ENCODE peak calls at places on chromosomes 2 and 18, in five cellular contexts. E is epithelial cell of esophagus, K is adrenal gland, M is gastrocnemius medialis, T is A549. J is an unnamed sample.

GRCh38 chr18:61554117-61554776 is 221.0 kb downstream of the CDH20 start:
- DNase-seq in E (no peak), M (no peak), T (no peak), K (no peak), J (no peak)

GRCh38 chr18:43800584-43800983 is 523.3 kb upstream of the SYT4 start:
- DNase-seq in M (no peak), T (no peak), E (peak), K (no peak), J (no peak)

GRCh38 chr2:9261231-9261883 is 54.7 kb downstream of the ASAP2 start:
- DNase-seq in T (no peak), E (no peak), M (no peak), K (no peak), J (no peak)

GRCh38 chr2:196259507-196260481 is 88.4 kb upstream of the STK17B start:
- DNase-seq in K (peak), M (no peak), E (peak), T (peak), J (no peak)

GRCh38 chr2:202608142-202608852 is 26.5 kb upstream of the FAM117B start:
- DNase-seq in E (no peak), K (no peak), T (no peak), M (no peak), J (no peak)

GRCh38 chr2:177295479-177295878 is 31.0 kb upstream of the NFE2L2 start:
- DNase-seq in M (no peak), K (no peak), E (no peak), T (no peak), J (no peak)

GRCh38 chr2:47218066-47218581 is 63.0 kb upstream of the STPG4 start:
- DNase-seq in E (peak), T (no peak), M (no peak), K (no peak), J (no peak)

GRCh38 chr2:240567872-240568677 is at the start of gene RNPEPL1:
- DNase-seq in T (peak), M (peak), K (peak), E (peak), J (no peak)

GRCh38 chr2:146642066-146642465 is 1202.8 kb upstream of the ACVR2A start:
- DNase-seq in T (no peak), K (no peak), E (no peak), M (no peak), J (no peak)

GRCh38 chr18:63951302-63951705 is 2.2 kb downstream of the HMSD start:
- DNase-seq in K (no peak), E (peak), M (no peak), T (no peak), J (no peak)

GRCh38 chr2:95391641-95392310 is 10.7 kb upstream of the FAHD2A start:
- DNase-seq in T (no peak), E (no peak), K (peak), M (peak), J (no peak)

GRCh38 chr2:12110074-12110473 is 363.6 kb downstream of the LPIN1 start:
- DNase-seq in E (no peak), K (no peak), M (no peak), T (no peak), J (no peak)

GRCh38 chr2:101230541-101230993 is 22.1 kb upstream of the CNOT11 start:
- DNase-seq in E (peak), T (no peak), M (no peak), K (no peak), J (peak)

GRCh38 chr2:212958757-212959295 is 192.6 kb downstream of the IKZF2 start:
- DNase-seq in T (no peak), M (no peak), K (no peak), E (peak), J (no peak)

GRCh38 chr18:8744656-8745055 is 39.3 kb downstream of the MTCL1 start:
- DNase-seq in M (no peak), T (no peak), E (no peak), K (no peak), J (no peak)

GRCh38 chr2:160169401-160169918 is 30.6 kb downstream of the ITGB6 start:
- DNase-seq in E (no peak), T (no peak), M (no peak), K (no peak), J (no peak)

GRCh38 chr2:62577994-62578836 is 72.2 kb upstream of the TMEM17 start:
- DNase-seq in E (peak), K (no peak), T (peak), M (no peak), J (peak)

GRCh38 chr18:13278231-13278630 is 59.7 kb downstream of the LDLRAD4 start:
- DNase-seq in M (no peak), K (no peak), T (no peak), E (no peak), J (no peak)

GRCh38 chr18:24762417-24762816 is 302.0 kb downstream of the HRH4 start:
- DNase-seq in M (no peak), E (no peak), T (no peak), K (no peak), J (no peak)

GRCh38 chr2:85731606-85732005 is 22.2 kb upstream of the ATOH8 start:
- DNase-seq in M (peak), K (no peak), E (no peak), T (no peak), J (no peak)

GRCh38 chr18:32368170-32368569 is 102.5 kb downstream of the GAREM1 start:
- DNase-seq in M (no peak), E (peak), K (no peak), T (no peak), J (peak)

DNA sequence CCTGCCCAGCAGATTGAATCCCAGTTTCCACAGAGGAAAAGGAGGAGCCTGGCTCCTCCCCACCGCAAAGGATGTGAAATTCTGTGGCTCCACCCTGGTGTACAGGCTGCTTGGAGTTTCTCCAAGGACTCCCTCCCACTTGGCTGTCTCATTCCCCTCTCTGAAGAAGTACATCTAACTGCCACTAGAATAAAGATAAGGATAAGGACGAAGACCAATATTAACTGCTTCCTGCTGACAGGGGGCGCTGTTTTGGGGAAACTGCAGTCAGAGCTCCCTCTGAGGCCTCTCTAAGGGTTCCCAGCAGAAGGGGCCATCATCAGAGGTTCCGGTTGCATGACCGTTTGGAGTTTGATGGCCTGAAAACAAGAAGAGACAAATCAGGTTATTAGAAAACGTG is 790.9 kb downstream of the CPS1 start:
- DNase-seq in K (no peak), T (peak), E (no peak), M (no peak), J (no peak)
- TF ChIP-seq CTCF in K (no peak), T (no peak), E (no peak), M (no peak), J (peak)

DNA sequence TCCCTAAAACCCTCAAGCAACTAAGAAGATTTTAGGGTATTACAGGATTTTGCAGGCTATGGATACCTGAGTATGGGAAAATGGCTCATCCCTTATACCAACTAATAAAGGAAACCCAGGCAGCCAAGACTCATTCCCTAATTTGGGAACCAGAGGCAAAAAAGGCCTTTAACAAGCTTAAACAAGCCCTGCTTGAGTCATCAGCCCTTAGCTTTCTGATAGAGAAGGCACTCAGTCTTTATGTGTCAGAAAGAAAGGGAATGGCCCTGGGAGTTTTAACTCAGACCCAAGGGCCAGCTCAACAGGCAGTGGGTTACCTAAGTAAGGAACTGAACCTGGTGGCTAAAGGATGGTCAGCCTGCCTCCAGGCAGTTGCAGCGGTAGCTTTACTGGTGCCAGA is 96.9 kb upstream of the RMP24 start:
- DNase-seq in M (no peak), T (no peak), K (no peak), E (peak), J (no peak)
- H3K4me3 ChIP-seq in M (no peak), T (no peak), K (no peak), E (no peak), J (no peak)

GRCh38 chr2:3137651-3138300 is 239.8 kb downstream of the EIPR1 start:
- DNase-seq in E (no peak), T (no peak), M (no peak), K (no peak), J (no peak)
- TF ChIP-seq CTCF in E (no peak), T (no peak), M (no peak), K (no peak), J (no peak)

GRCh38 chr2:218961651-218962570 is 2.4 kb downstream of the CDK5R2 start:
- DNase-seq in M (no peak), E (no peak), T (no peak), K (no peak), J (no peak)

GRCh38 chr2:218962859-218963492 is 3.5 kb downstream of the CDK5R2 start:
- DNase-seq in E (peak), T (peak), M (no peak), K (peak), J (peak)

GRCh38 chr2:218961229-218961628 is 1.8 kb downstream of the CDK5R2 start:
- DNase-seq in T (no peak), E (no peak), M (no peak), K (no peak), J (no peak)

GRCh38 chr2:218964041-218964771 is 4.7 kb downstream of the CDK5R2 start:
- DNase-seq in E (peak), T (peak), M (no peak), K (no peak), J (peak)

GRCh38 chr2:218963597-218963996 is 4.1 kb downstream of the CDK5R2 start:
- DNase-seq in K (no peak), M (no peak), T (no peak), E (no peak), J (no peak)
- H3K4me3 ChIP-seq in K (no peak), M (no peak), T (peak), E (no peak), J (peak)

DNA sequence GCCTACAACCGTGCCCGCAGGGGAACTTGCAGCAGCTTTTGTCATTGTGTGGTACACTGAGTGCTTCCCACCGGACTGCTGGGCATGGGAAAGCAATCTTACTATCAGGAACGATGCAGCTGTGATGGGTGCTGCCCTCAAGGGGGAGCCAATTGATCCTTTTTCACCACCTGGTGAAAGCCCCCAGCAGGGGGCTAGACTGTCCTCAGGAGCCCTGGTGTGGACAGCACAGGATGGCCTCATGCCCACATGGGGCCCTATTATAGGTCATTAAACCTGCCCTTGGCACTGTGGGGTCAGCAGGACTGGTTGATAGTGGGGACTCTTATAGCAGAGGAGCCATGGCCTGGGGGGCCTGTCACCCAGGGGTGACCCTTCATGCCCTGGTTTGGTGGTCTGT is 172.2 kb downstream of the GLI2 start:
- DNase-seq in M (no peak), K (no peak), E (no peak), T (peak), J (no peak)
- TF ChIP-seq CTCF in M (no peak), K (no peak), E (no peak), T (peak), J (peak)

GRCh38 chr18:67514465-67514864 is 2.1 kb downstream of the DSEL start:
- DNase-seq in K (no peak), M (no peak), T (no peak), E (no peak), J (no peak)
- H3K4me3 ChIP-seq in K (no peak), M (no peak), T (no peak), E (no peak), J (no peak)

GRCh38 chr2:171042253-171042969 is 113.4 kb downstream of the GORASP2 start:
- DNase-seq in E (no peak), K (no peak), M (no peak), T (no peak), J (no peak)

GRCh38 chr2:171049691-171050090 is 111.0 kb downstream of the TLK1 start:
- DNase-seq in E (no peak), M (no peak), T (no peak), K (no peak), J (no peak)

GRCh38 chr2:171044416-171044815 is 115.4 kb downstream of the GORASP2 start:
- DNase-seq in K (no peak), T (no peak), E (no peak), M (no peak), J (no peak)

GRCh38 chr2:171046056-171046560 is 114.6 kb downstream of the TLK1 start:
- DNase-seq in T (no peak), E (no peak), M (no peak), K (no peak), J (no peak)
- TF ChIP-seq CTCF in T (no peak), E (no peak), M (no peak), K (no peak), J (no peak)

DNA sequence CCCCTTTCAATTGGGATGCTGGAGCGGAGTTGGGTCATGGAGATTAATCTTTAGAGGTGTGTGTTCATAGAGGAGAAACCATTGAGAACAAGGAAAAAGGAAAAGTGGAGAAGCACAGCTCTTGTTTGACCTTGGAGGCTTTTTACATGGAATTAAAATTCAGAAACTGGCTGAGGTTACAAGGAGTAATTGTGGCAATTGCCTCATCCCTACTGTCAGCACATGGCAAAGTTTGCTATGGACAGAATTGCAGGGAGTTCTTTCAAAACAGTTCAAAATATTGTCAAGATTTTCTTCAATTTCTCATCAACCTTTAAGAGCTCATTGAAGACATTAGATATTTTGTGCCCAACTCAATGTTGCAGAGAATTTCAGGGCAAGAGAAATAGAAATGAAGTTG is 232.7 kb downstream of the SLC8A1 start:
- DNase-seq in E (no peak), M (no peak), T (no peak), K (no peak), J (no peak)
- H3K4me3 ChIP-seq in E (no peak), M (no peak), T (no peak), K (no peak), J (no peak)

J was measured in epithelial cell of proximal tubule.